ENCODE peak calls at places on chromosome 15, in seven cellular contexts. U is Panc1, W is lung, Y is pancreas, P is aorta, I is SK-N-MC, C is A673. O is an unnamed sample.

GRCh38 chr15:38702178-38702912 is 137.7 kb upstream of the RASGRP1 start:
- DNase-seq in U (no peak), W (peak; percentile 30), Y (peak; percentile 81), P (no peak), I (no peak), C (no peak), O (peak; percentile 46)

GRCh38 chr15:90201150-90201943 is at the start of gene SEMA4B:
- DNase-seq in U (no peak), W (peak; percentile 69), Y (peak; percentile 82), P (peak; percentile 89), I (no peak), C (peak; percentile 78), O (no peak)

GRCh38 chr15:101539492-101539891 is 50.0 kb upstream of the PCSK6 start:
- DNase-seq in U (no peak), W (no peak), Y (no peak), P (no peak), I (no peak), C (no peak), O (no peak)

GRCh38 chr15:96470682-96471290 is 140.3 kb downstream of the NR2F2 start:
- DNase-seq in U (no peak), W (no peak), Y (no peak), P (no peak), I (no peak), C (no peak), O (no peak)

GRCh38 chr15:25690673-25691543 is 172.2 kb downstream of the ATP10A start:
- DNase-seq in U (no peak), W (no peak), Y (no peak), P (peak; percentile 72), I (no peak), C (no peak), O (peak; percentile 74)

GRCh38 chr15:31402511-31403056 is 75.9 kb downstream of the KLF13 start:
- DNase-seq in U (no peak), W (no peak), Y (no peak), P (peak; percentile 86), I (no peak), C (no peak), O (no peak)

GRCh38 chr15:69042531-69042930 is 28.0 kb downstream of the NOX5 start:
- DNase-seq in U (no peak), W (no peak), Y (no peak), P (no peak), I (no peak), C (no peak), O (no peak)

GRCh38 chr15:45993072-45993471 is 358.2 kb downstream of the SQOR start:
- DNase-seq in U (no peak), W (no peak), Y (no peak), P (no peak), I (no peak), C (no peak), O (no peak)

GRCh38 chr15:91521996-91522395 is 331.5 kb upstream of the SLCO3A1 start:
- DNase-seq in U (no peak), W (no peak), Y (no peak), P (no peak), I (no peak), C (no peak), O (no peak)

GRCh38 chr15:29046281-29046810 is 160.6 kb downstream of the APBA2 start:
- DNase-seq in U (no peak), W (no peak), Y (no peak), P (no peak), I (no peak), C (no peak), O (no peak)

GRCh38 chr15:71472699-71473098 is 337.7 kb upstream of the NR2E3 start:
- DNase-seq in U (no peak), W (no peak), Y (no peak), P (no peak), I (no peak), C (no peak), O (no peak)
- H3K27ac ChIP-seq in U (no peak overlapping the region), W (no peak overlapping the region), Y (no peak overlapping the region), P (no peak overlapping the region), I (no peak overlapping the region), C (no peak overlapping the region), O (peak overlapping the region; percentile 85)

DNA sequence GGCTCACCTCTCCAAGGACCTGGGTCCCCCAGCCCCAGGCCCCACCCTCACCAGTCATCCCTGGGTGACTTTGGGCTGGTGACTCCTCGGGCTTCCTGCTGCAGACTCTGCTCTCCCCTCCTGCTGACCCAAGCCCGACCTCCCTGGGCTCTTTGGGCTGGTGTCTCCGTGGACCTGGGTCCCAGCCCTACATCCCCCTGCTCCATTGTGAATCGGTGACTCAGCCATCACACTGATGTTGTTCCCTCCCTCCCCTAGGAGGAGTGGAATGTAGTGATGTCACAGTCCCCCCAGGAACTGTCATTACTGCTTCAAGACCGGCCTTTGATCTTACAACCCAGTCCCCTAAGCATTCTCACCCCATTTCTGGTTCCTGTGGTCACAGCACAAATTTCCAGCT is 83.7 kb downstream of the ADAMTS7 start:
- DNase-seq in U (no peak), W (peak; percentile 26), Y (no peak), P (no peak), I (no peak), C (no peak), O (no peak)
- H3K27ac ChIP-seq in U (no peak overlapping the region), W (no peak overlapping the region), Y (no peak overlapping the region), P (no peak overlapping the region), I (no peak overlapping the region), C (no peak overlapping the region), O (no peak overlapping the region)

DNA sequence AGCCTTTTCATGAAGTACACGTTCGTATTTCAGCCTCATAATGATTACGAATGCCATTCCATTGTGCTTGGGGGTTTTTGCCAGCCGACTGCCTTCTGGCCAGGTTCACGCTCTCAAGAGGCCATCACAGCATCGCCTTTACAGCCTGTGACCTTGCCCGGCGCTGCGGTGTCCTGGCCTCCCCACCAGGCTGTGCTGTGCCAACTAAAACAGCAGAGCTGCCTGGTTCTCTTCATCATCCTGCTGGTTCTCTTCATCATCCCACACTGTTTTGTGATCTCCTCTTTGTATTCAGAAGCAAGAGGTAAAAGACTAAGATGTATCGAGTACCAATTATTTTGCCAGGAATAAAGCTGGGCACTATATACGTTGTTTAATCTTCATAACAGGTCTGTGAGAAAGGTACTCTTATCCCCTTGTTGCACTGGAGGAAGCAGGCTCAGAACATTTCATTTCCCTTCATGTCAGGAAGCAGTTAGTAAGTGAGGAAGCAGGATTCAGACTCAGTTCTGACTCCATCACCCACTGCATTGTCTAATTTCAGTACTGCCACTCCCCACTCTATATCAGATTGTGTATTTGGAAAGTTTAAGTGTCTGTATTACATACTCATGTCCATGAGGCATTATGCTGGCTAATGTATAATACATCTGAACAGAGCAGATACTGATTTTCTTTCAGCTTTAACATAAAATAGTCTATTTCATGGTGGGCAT is 92.7 kb downstream of the LRRC28 start:
- DNase-seq in U (no peak), W (no peak), Y (no peak), P (peak; percentile 74), I (no peak), C (no peak), O (no peak)
- H3K27ac ChIP-seq in U (no peak overlapping the region), W (peak overlapping the region; percentile 46), Y (no peak overlapping the region), P (no peak overlapping the region), I (no peak overlapping the region), C (no peak overlapping the region), O (no peak overlapping the region)

DNA sequence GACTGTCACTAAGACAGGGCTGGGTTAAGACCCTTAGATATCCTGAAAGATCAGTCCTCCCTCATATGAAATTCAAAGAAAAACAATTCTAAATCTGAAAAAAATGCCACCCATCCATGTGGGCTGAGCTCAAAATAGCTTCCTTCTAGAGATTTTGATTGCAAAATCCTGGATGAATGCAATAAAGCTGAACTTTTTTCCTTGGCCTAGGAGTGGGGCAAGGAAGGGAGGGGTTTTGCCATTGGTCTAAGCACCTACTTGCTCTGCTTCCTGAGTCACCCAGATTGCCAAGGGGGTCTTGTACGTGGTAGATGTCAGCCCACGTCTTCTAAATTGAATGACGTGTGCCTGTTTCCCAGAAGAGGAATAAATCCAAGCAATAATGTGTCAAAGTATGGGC is 15.3 kb upstream of the SMAD3 start:
- DNase-seq in U (no peak), W (no peak), Y (no peak), P (no peak), I (no peak), C (no peak), O (no peak)
- H3K27ac ChIP-seq in U (peak overlapping the region; percentile 97), W (no peak overlapping the region), Y (peak overlapping the region; percentile 71), P (peak overlapping the region; percentile 47), I (no peak overlapping the region), C (no peak overlapping the region), O (peak overlapping the region; percentile 86)

DNA sequence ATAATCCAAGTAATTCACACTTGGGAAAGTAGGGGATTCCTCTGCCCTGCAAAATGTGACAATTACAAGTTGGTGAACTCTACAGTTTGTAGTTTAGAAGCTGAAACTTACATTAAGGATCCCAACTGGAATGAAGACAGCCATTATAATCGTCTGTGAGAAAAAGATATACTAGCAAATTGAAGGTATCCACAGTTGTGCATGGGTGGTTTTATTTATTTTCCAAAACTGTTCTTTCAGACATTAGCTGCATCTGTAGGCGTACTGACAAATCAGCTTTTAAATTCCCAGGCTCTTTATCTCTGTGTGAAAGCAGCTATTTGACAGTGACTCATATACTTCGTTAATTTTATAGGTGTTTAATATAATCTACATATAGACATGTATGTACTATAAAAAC is 12.5 kb upstream of the ISL2 start:
- DNase-seq in U (no peak), W (no peak), Y (no peak), P (no peak), I (no peak), C (no peak), O (no peak)
- H3K27ac ChIP-seq in U (no peak overlapping the region), W (no peak overlapping the region), Y (no peak overlapping the region), P (no peak overlapping the region), I (no peak overlapping the region), C (no peak overlapping the region), O (no peak overlapping the region)

GRCh38 chr15:52103217-52104207 is 9.1 kb downstream of the BCL2L10 start:
- DNase-seq in U (peak; percentile 84), W (peak; percentile 39), Y (no peak), P (no peak), I (no peak), C (peak; percentile 38), O (peak; percentile 77)

GRCh38 chr15:52102468-52102867 is 10.1 kb downstream of the BCL2L10 start:
- DNase-seq in U (no peak), W (no peak), Y (no peak), P (no peak), I (no peak), C (no peak), O (no peak)

GRCh38 chr15:52100807-52101206 is 11.8 kb downstream of the BCL2L10 start:
- DNase-seq in U (peak; percentile 80), W (peak; percentile 56), Y (peak; percentile 56), P (peak; percentile 93), I (no peak), C (peak; percentile 86), O (peak; percentile 51)

GRCh38 chr15:52099654-52100272 is 12.8 kb downstream of the BCL2L10 start:
- DNase-seq in U (no peak), W (no peak), Y (no peak), P (no peak), I (no peak), C (no peak), O (no peak)

GRCh38 chr15:52101542-52102340 is 10.8 kb downstream of the BCL2L10 start:
- DNase-seq in U (no peak), W (no peak), Y (no peak), P (no peak), I (no peak), C (no peak), O (no peak)
- H3K27ac ChIP-seq in U (peak overlapping the region; percentile 60), W (no peak overlapping the region), Y (no peak overlapping the region), P (no peak overlapping the region), I (no peak overlapping the region), C (no peak overlapping the region), O (peak overlapping the region; percentile 52)

O was measured in epithelial cell of prostate.